ENCODE peak calls at places on chromosomes 7 and 10, in nine cellular contexts. V is dermis microvascular lymphatic vessel endothelial cell; C is endothelial cell; Z is GM12865; W is germinal center; T is HFF-Myc; F is CD8-positive, alpha-beta memory T cell; K is stimulated activated CD8-positive, alpha-beta memory T cell treated with anti-CD3 and anti-CD28 coated beads, Interleukin-4, amount 100 ng/mL, for 1 hour; P is ureter. G is an unnamed sample.

GRCh38 chr10:7846591-7846990 is 28.3 kb downstream of the TAF3 start:
- DNase-seq in F (no peak), V (no peak), W (no peak), P (no peak), T (no peak), K (no peak), Z (no peak), C (no peak), G (no peak)

GRCh38 chr7:153087498-153087897 is 327.9 kb downstream of the ACTR3B start:
- DNase-seq in V (peak), T (no peak), K (no peak), F (no peak), Z (no peak), C (no peak), P (no peak), W (no peak), G (no peak)

GRCh38 chr10:43262043-43262901 is 4.6 kb downstream of the RASGEF1A start:
- DNase-seq in C (no peak), Z (no peak), W (no peak), T (no peak), P (no peak), F (no peak), K (no peak), V (no peak), G (no peak)

GRCh38 chr7:116497708-116498107 is 1.8 kb upstream of the CAV2 start:
- DNase-seq in T (no peak), K (no peak), F (no peak), Z (no peak), C (no peak), P (no peak), W (no peak), V (no peak), G (no peak)

GRCh38 chr7:88141025-88141424 is 78.8 kb downstream of the SRI start:
- DNase-seq in V (no peak), P (peak), W (no peak), C (peak), T (no peak), K (no peak), Z (no peak), F (no peak), G (no peak)

GRCh38 chr10:6487919-6488318 is 92.2 kb downstream of the PRKCQ start:
- DNase-seq in K (no peak), T (no peak), F (no peak), V (no peak), C (no peak), W (no peak), P (no peak), Z (no peak), G (no peak)

GRCh38 chr7:29612596-29612995 is 49.0 kb downstream of the PRR15 start:
- DNase-seq in C (no peak), W (no peak), P (no peak), Z (no peak), T (peak), V (no peak), K (no peak), F (no peak), G (no peak)

GRCh38 chr7:98399903-98400537 is 870 bp downstream of the BAIAP2L1 start:
- DNase-seq in C (peak), T (no peak), W (no peak), P (no peak), K (no peak), Z (peak), F (no peak), V (peak), G (no peak)

GRCh38 chr7:13257661-13258060 is 570.2 kb downstream of the ARL4A start:
- DNase-seq in P (no peak), F (no peak), V (no peak), T (no peak), K (no peak), C (no peak), W (no peak), Z (no peak), G (no peak)

GRCh38 chr7:110786576-110786975 is 304.4 kb upstream of the LRRN3 start:
- DNase-seq in K (no peak), C (no peak), P (no peak), Z (no peak), F (no peak), W (no peak), V (no peak), T (no peak), G (no peak)

GRCh38 chr10:43962346-43963191 is 313.9 kb upstream of the ZNF32 start:
- DNase-seq in V (no peak), P (peak), K (no peak), C (peak), Z (no peak), T (no peak), F (no peak), W (no peak), G (peak)

GRCh38 chr7:74499835-74500388 is 46.2 kb downstream of the GTF2IRD1 start:
- DNase-seq in V (no peak), T (no peak), C (no peak), K (no peak), P (no peak), W (no peak), F (no peak), Z (no peak), G (no peak)

GRCh38 chr10:119812684-119813083 is 60.0 kb downstream of the MCMBP start:
- DNase-seq in F (no peak), T (no peak), Z (no peak), V (peak), K (no peak), P (no peak), C (no peak), W (no peak), G (no peak)

GRCh38 chr7:151406051-151406875 is 3.6 kb downstream of the WDR86 start:
- DNase-seq in Z (no peak), V (no peak), W (no peak), T (no peak), C (no peak), K (no peak), P (no peak), F (no peak), G (no peak)

GRCh38 chr7:43756368-43757072 is 2.0 kb upstream of the BLVRA start:
- DNase-seq in F (no peak), P (no peak), W (no peak), C (no peak), K (no peak), V (no peak), Z (peak), T (peak), G (no peak)

G was measured in activated T-helper 2 cell treated with anti-CD3 and anti-CD28 coated beads, Interferon-gamma antibody, Interleukin-2, Interleukin-4, amounts not matched to agents 10 μg/mL and 5 μg/mL and 100 μg/mL, durations not matched to agents 14 hours and 24 hours and 36 hours.